ENCODE peak calls at places on chromosome 14, in four cellular contexts. G, P, M and R are unnamed samples.

GRCh38 chr14:64746298-64747250 is 42.4 kb downstream of the PLEKHG3 start:
- ATAC-seq in G (no peak), P (no peak), M (no peak), R (peak; percentile 4)

GRCh38 chr14:67765192-67765834 is 51.1 kb downstream of the ZFYVE26 start:
- ATAC-seq in G (peak; percentile 90), P (peak; percentile 55), M (no peak), R (peak; percentile 78)

GRCh38 chr14:83520837-83521236 is 1987.2 kb upstream of the SEL1L start:
- ATAC-seq in G (no peak), P (no peak), M (no peak), R (no peak)

GRCh38 chr14:91127411-91127810 is 13.5 kb downstream of the DGLUCY start:
- ATAC-seq in G (peak; percentile 80), P (peak; percentile 86), M (no peak), R (peak; percentile 84)

GRCh38 chr14:23294346-23294733 is 8.3 kb downstream of the PPP1R3E start:
- ATAC-seq in G (no peak), P (no peak), M (no peak), R (no peak)

GRCh38 chr14:66850258-66850897 is 338.9 kb upstream of the GARIN2 start:
- ATAC-seq in G (no peak), P (no peak), M (no peak), R (no peak)

GRCh38 chr14:99538275-99538674 is 57.1 kb downstream of the CCNK start:
- ATAC-seq in G (no peak), P (no peak), M (peak; percentile 64), R (no peak)

GRCh38 chr14:106879241-106879640 is 1352.9 kb downstream of the TMEM121 start:
- ATAC-seq in G (peak; percentile 18), P (peak; percentile 48), M (peak; percentile 81), R (no peak)

GRCh38 chr14:50955373-50956043 is 11.2 kb upstream of the PYGL start:
- ATAC-seq in G (peak; percentile 94), P (peak; percentile 82), M (peak; percentile 98), R (peak; percentile 98)

GRCh38 chr14:78278464-78278863 is 108.3 kb downstream of the NRXN3 start:
- ATAC-seq in G (no peak), P (no peak), M (no peak), R (no peak)

GRCh38 chr14:69501362-69501964 is 16.9 kb downstream of the PLEKHD1 start:
- ATAC-seq in G (no peak), P (peak; percentile 13), M (no peak), R (no peak)

GRCh38 chr14:77988096-77988870 is 181.9 kb upstream of the NRXN3 start:
- ATAC-seq in G (no peak), P (peak; percentile 44), M (no peak), R (no peak)